ENCODE peak calls at places on chromosomes 2 and 18, in four cellular contexts. One of them, this sample, is unnamed.

GRCh38 chr2:206160124-206160806 is 570 bp downstream of the EEF1B2 start:
- DNase-seq in A549: no peak
- DNase-seq in small intestine: no peak
- DNase-seq in mammary epithelial cell: no peak
- DNase-seq in this sample: no peak

GRCh38 chr2:72129676-72130340 is 17.9 kb downstream of the CYP26B1 start:
- DNase-seq in small intestine: no peak
- DNase-seq in A549: no peak
- DNase-seq in mammary epithelial cell: peak; percentile 6
- DNase-seq in this sample: no peak

GRCh38 chr2:232689152-232689910 is 7.8 kb upstream of the GIGYF2 start:
- DNase-seq in mammary epithelial cell: no peak
- DNase-seq in A549: no peak
- DNase-seq in small intestine: peak; percentile 17
- DNase-seq in this sample: no peak

GRCh38 chr2:143878131-143878530 is 641.8 kb downstream of the ZEB2 start:
- DNase-seq in small intestine: no peak
- DNase-seq in mammary epithelial cell: no peak
- DNase-seq in A549: no peak
- DNase-seq in this sample: no peak

GRCh38 chr2:97699765-97700444 is 13.5 kb upstream of the ZAP70 start:
- DNase-seq in A549: peak; percentile 60
- DNase-seq in small intestine: peak; percentile 67
- DNase-seq in mammary epithelial cell: peak; percentile 58
- DNase-seq in this sample: no peak

GRCh38 chr2:200703132-200703925 is 108.4 kb upstream of the BZW1 start:
- DNase-seq in mammary epithelial cell: peak; percentile 51
- DNase-seq in A549: peak; percentile 74
- DNase-seq in small intestine: peak; percentile 54
- DNase-seq in this sample: peak; percentile 31

GRCh38 chr18:58438161-58438983 is 190.5 kb downstream of the ALPK2 start:
- DNase-seq in A549: no peak
- DNase-seq in mammary epithelial cell: peak; percentile 16
- DNase-seq in small intestine: peak; percentile 76
- DNase-seq in this sample: peak; percentile 10

GRCh38 chr2:23492337-23492675 is 107.3 kb downstream of the KLHL29 start:
- DNase-seq in A549: no peak
- DNase-seq in mammary epithelial cell: no peak
- DNase-seq in small intestine: no peak
- DNase-seq in this sample: no peak

GRCh38 chr2:88170472-88170892 is 336 bp downstream of the THNSL2 start:
- DNase-seq in mammary epithelial cell: no peak
- DNase-seq in small intestine: peak; percentile 28
- DNase-seq in A549: no peak
- DNase-seq in this sample: no peak

GRCh38 chr2:163553601-163554000 is 182.2 kb downstream of the FIGN start:
- DNase-seq in mammary epithelial cell: no peak
- DNase-seq in A549: no peak
- DNase-seq in small intestine: no peak
- DNase-seq in this sample: no peak

GRCh38 chr2:150341982-150342680 is 145.3 kb downstream of the RND3 start:
- DNase-seq in mammary epithelial cell: peak; percentile 28
- DNase-seq in small intestine: peak; percentile 72
- DNase-seq in A549: no peak
- DNase-seq in this sample: no peak

GRCh38 chr2:208064220-208064951 is 39.1 kb upstream of the PLEKHM3 start:
- DNase-seq in A549: peak; percentile 23
- DNase-seq in mammary epithelial cell: peak; percentile 88
- DNase-seq in small intestine: no peak
- DNase-seq in this sample: peak; percentile 73

GRCh38 chr2:203328735-203329549 is 748 bp downstream of the ABI2 start:
- DNase-seq in A549: peak; percentile 28
- DNase-seq in mammary epithelial cell: peak; percentile 56
- DNase-seq in small intestine: peak; percentile 9
- DNase-seq in this sample: no peak

GRCh38 chr2:119491776-119492525 is 32.3 kb downstream of the SCTR start:
- DNase-seq in small intestine: peak; percentile 86
- DNase-seq in mammary epithelial cell: peak; percentile 87
- DNase-seq in A549: peak; percentile 74
- DNase-seq in this sample: peak; percentile 97

GRCh38 chr2:159004849-159005248 is 36.4 kb downstream of the TANC1 start:
- DNase-seq in small intestine: no peak
- DNase-seq in A549: no peak
- DNase-seq in mammary epithelial cell: no peak
- DNase-seq in this sample: no peak

GRCh38 chr2:164972216-164972615 is 16.9 kb upstream of the SLC38A11 start:
- DNase-seq in small intestine: no peak
- DNase-seq in mammary epithelial cell: no peak
- DNase-seq in A549: no peak
- DNase-seq in this sample: no peak

GRCh38 chr2:178858896-178859628 is 51.8 kb upstream of the TTN start:
- DNase-seq in mammary epithelial cell: no peak
- DNase-seq in small intestine: no peak
- DNase-seq in A549: no peak
- DNase-seq in this sample: no peak

GRCh38 chr2:2912731-2913130 is 464.9 kb downstream of the EIPR1 start:
- DNase-seq in mammary epithelial cell: no peak
- DNase-seq in A549: no peak
- DNase-seq in small intestine: no peak
- DNase-seq in this sample: no peak

GRCh38 chr18:7812431-7813063 is 245.4 kb downstream of the PTPRM start:
- DNase-seq in mammary epithelial cell: peak; percentile 47
- DNase-seq in small intestine: no peak
- DNase-seq in A549: peak; percentile 53
- DNase-seq in this sample: peak; percentile 41

GRCh38 chr2:181527058-181527457 is 69.9 kb downstream of the ITGA4 start:
- DNase-seq in small intestine: no peak
- DNase-seq in mammary epithelial cell: no peak
- DNase-seq in A549: no peak
- DNase-seq in this sample: no peak

GRCh38 chr18:50135903-50136302 is 59.0 kb downstream of the MYO5B start:
- DNase-seq in A549: no peak
- DNase-seq in mammary epithelial cell: no peak
- DNase-seq in small intestine: no peak
- DNase-seq in this sample: no peak

GRCh38 chr2:9311488-9311887 is 104.9 kb downstream of the ASAP2 start:
- DNase-seq in mammary epithelial cell: peak; percentile 91
- DNase-seq in A549: no peak
- DNase-seq in small intestine: no peak
- DNase-seq in this sample: no peak

GRCh38 chr18:29651121-29651675 is 1391.3 kb downstream of the DSC3 start:
- DNase-seq in mammary epithelial cell: peak; percentile 75
- DNase-seq in small intestine: no peak
- DNase-seq in A549: no peak
- DNase-seq in this sample: peak; percentile 6

GRCh38 chr2:70111752-70112591 is 24.7 kb downstream of the PCBP1 start:
- DNase-seq in small intestine: peak; percentile 63
- DNase-seq in mammary epithelial cell: no peak
- DNase-seq in A549: no peak
- DNase-seq in this sample: no peak

GRCh38 chr2:43238176-43238575 is 11.8 kb upstream of the ZFP36L2 start:
- DNase-seq in A549: no peak
- DNase-seq in mammary epithelial cell: no peak
- DNase-seq in small intestine: no peak
- DNase-seq in this sample: no peak

GRCh38 chr2:112520234-112520783 is 22.0 kb upstream of the POLR1B start:
- DNase-seq in A549: no peak
- DNase-seq in small intestine: no peak
- DNase-seq in mammary epithelial cell: no peak
- DNase-seq in this sample: no peak

GRCh38 chr2:172438741-172439508 is 11.5 kb downstream of the ITGA6 start:
- DNase-seq in mammary epithelial cell: peak; percentile 73
- DNase-seq in A549: peak; percentile 74
- DNase-seq in small intestine: peak; percentile 79
- DNase-seq in this sample: no peak

DNA sequence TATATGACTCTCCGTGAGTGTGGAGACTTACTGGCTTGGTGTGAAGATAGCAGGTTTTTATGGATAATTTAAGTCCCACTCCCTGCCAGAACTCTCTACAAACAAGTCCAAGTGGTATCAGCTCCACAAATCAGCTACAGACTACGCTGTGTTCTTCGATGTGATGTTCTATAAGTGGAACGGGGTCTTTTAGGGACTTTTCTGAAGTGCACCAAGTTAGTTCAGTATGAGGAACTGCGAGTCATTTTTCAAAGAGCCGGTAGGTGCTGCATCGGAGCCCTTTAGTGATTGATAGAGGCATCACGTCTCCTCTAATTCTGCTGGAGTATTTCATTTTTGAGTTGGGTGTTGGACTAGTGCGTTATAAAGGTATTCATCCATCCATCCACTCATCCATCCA is 107.1 kb downstream of the TSHZ1 start:
- DNase-seq in mammary epithelial cell: no peak
- DNase-seq in A549: no peak
- DNase-seq in small intestine: no peak
- DNase-seq in this sample: no peak
- H3K4me3 ChIP-seq in mammary epithelial cell: no peak overlapping the region
- H3K4me3 ChIP-seq in A549: no peak overlapping the region
- H3K4me3 ChIP-seq in small intestine: no peak overlapping the region
- H3K4me3 ChIP-seq in this sample: no peak overlapping the region

GRCh38 chr2:166773268-166773949 is 114.9 kb upstream of the XIRP2 start:
- DNase-seq in A549: no peak
- DNase-seq in small intestine: no peak
- DNase-seq in mammary epithelial cell: no peak
- DNase-seq in this sample: no peak
- H3K4me3 ChIP-seq in A549: no peak overlapping the region
- H3K4me3 ChIP-seq in small intestine: no peak overlapping the region
- H3K4me3 ChIP-seq in mammary epithelial cell: no peak overlapping the region
- H3K4me3 ChIP-seq in this sample: no peak overlapping the region

GRCh38 chr2:215186021-215186420 is 47.6 kb upstream of the ABCA12 start:
- DNase-seq in A549: no peak
- DNase-seq in mammary epithelial cell: no peak
- DNase-seq in small intestine: no peak
- DNase-seq in this sample: no peak

GRCh38 chr2:215189393-215189792 is 51.0 kb upstream of the ABCA12 start:
- DNase-seq in small intestine: no peak
- DNase-seq in A549: no peak
- DNase-seq in mammary epithelial cell: peak; percentile 96
- DNase-seq in this sample: no peak

GRCh38 chr2:215188078-215188477 is 49.7 kb upstream of the ABCA12 start:
- DNase-seq in A549: no peak
- DNase-seq in mammary epithelial cell: peak; percentile 4
- DNase-seq in small intestine: no peak
- DNase-seq in this sample: no peak

DNA sequence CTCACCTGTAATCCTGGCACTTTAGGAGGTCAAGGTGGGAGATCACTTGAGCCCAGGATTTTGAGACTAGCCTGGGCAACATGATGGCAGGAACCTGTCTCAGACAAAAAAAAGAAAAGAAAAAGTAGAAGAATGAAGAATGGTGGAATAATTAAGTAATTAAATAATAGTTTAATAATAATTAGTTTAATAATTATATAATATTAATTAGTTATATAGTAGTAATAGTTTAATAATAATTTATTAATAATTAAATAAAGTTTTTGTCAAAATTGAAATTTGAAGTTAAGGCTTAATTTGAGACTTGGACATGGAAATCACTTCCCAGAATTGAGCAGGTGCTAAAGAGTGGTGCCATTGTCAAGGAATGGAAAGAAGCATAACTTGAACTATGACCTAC is 52.2 kb upstream of the ABCA12 start:
- DNase-seq in A549: no peak
- DNase-seq in small intestine: no peak
- DNase-seq in mammary epithelial cell: no peak
- DNase-seq in this sample: no peak
- H3K4me3 ChIP-seq in A549: no peak overlapping the region
- H3K4me3 ChIP-seq in small intestine: no peak overlapping the region
- H3K4me3 ChIP-seq in mammary epithelial cell: no peak overlapping the region
- H3K4me3 ChIP-seq in this sample: no peak overlapping the region

GRCh38 chr2:179861027-179861776 is at the start of gene ZNF385B:
- DNase-seq in A549: no peak
- DNase-seq in mammary epithelial cell: peak; percentile 9
- DNase-seq in small intestine: no peak
- DNase-seq in this sample: no peak

GRCh38 chr2:179861777-179862117 is 335 bp upstream of the ZNF385B start:
- DNase-seq in small intestine: no peak
- DNase-seq in mammary epithelial cell: peak; percentile 2
- DNase-seq in A549: no peak
- DNase-seq in this sample: no peak

GRCh38 chr2:179862898-179863458 is 1.6 kb upstream of the ZNF385B start:
- DNase-seq in small intestine: no peak
- DNase-seq in mammary epithelial cell: no peak
- DNase-seq in A549: no peak
- DNase-seq in this sample: no peak

GRCh38 chr2:179859523-179859922 is 1.9 kb downstream of the ZNF385B start:
- DNase-seq in small intestine: no peak
- DNase-seq in mammary epithelial cell: no peak
- DNase-seq in A549: no peak
- DNase-seq in this sample: no peak

GRCh38 chr2:179860255-179861026 is 971 bp downstream of the ZNF385B start:
- DNase-seq in A549: no peak
- DNase-seq in mammary epithelial cell: no peak
- DNase-seq in small intestine: no peak
- DNase-seq in this sample: no peak
- H3K4me3 ChIP-seq in A549: peak overlapping the region; percentile 52
- H3K4me3 ChIP-seq in mammary epithelial cell: no peak overlapping the region
- H3K4me3 ChIP-seq in small intestine: peak overlapping the region; percentile 22
- H3K4me3 ChIP-seq in this sample: peak overlapping the region; percentile 42

GRCh38 chr18:76448262-76449109 is 46.6 kb downstream of the ZNF516 start:
- DNase-seq in A549: no peak
- DNase-seq in small intestine: peak; percentile 35
- DNase-seq in mammary epithelial cell: no peak
- DNase-seq in this sample: no peak
- H3K4me3 ChIP-seq in A549: no peak overlapping the region
- H3K4me3 ChIP-seq in small intestine: no peak overlapping the region
- H3K4me3 ChIP-seq in mammary epithelial cell: no peak overlapping the region
- H3K4me3 ChIP-seq in this sample: no peak overlapping the region

GRCh38 chr18:79798346-79798998 is 734 bp downstream of the KCNG2 start:
- DNase-seq in small intestine: peak; percentile 5
- DNase-seq in A549: no peak
- DNase-seq in mammary epithelial cell: no peak
- DNase-seq in this sample: no peak
- H3K4me3 ChIP-seq in small intestine: no peak overlapping the region
- H3K4me3 ChIP-seq in A549: peak overlapping the region; percentile 35
- H3K4me3 ChIP-seq in mammary epithelial cell: no peak overlapping the region
- H3K4me3 ChIP-seq in this sample: peak overlapping the region; percentile 16

DNA sequence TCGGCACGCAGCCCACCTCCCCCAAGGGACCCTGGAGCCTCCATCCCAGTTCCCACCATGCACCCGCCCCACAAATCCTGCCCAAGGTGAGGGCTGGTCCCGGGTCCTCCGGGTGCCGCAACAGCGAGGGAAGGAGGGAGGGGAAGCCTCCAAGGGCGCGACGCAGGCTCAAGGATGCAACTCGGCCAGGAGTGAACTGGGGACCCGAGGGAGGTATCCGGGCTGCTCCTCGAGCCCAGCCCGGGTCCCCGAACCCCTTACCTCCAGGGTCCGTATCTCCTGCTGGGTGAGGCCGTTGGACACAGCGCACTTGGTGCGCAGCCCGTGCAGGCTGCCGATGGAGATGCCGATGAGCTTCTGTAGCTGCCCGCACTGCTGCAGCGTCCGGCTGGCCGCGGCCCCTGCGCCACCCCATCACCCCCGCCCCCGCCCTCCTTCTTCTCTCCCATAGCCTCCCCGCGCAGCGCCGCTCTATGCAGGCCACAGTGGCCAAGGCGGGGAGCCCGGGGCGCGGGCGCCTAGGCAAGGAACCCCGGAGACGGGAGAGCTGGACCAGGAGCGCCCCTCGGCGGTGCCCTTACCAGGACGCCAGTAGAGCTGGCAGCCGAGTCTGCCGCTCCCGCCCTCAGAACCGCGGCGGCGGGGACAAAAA is 124.1 kb downstream of the ANKRD30BL start:
- DNase-seq in mammary epithelial cell: no peak
- DNase-seq in small intestine: peak; percentile 0
- DNase-seq in A549: no peak
- DNase-seq in this sample: no peak
- H3K4me3 ChIP-seq in mammary epithelial cell: peak overlapping the region; percentile 42
- H3K4me3 ChIP-seq in small intestine: no peak overlapping the region
- H3K4me3 ChIP-seq in A549: peak overlapping the region; percentile 48
- H3K4me3 ChIP-seq in this sample: peak overlapping the region; percentile 51

This sample was measured in epithelial cell of proximal tubule.